ENCODE peak calls at places on chromosomes 6 and 20, in five cellular contexts. M, O, G, P and Q are unnamed samples.
A peak's percentile ranks its signal among the peaks of the same experiment; 100 is the strongest.

GRCh38 chr6:15796130-15796766 is 133.4 kb upstream of the DTNBP1 start:
- DNase-seq in P (no peak), M (peak; percentile 49), O (no peak), G (no peak), Q (no peak)

GRCh38 chr20:8492182-8492581 is 360.1 kb downstream of the PLCB1 start:
- DNase-seq in P (no peak), O (no peak), M (no peak), G (no peak), Q (no peak)

GRCh38 chr6:98118357-98119045 is 715.9 kb upstream of the POU3F2 start:
- DNase-seq in O (no peak), P (no peak), M (no peak), G (no peak), Q (peak; percentile 31)

GRCh38 chr6:151225919-151226318 is 13.8 kb upstream of the AKAP12 start:
- DNase-seq in P (no peak), G (no peak), M (no peak), O (no peak), Q (no peak)

GRCh38 chr6:121856296-121856695 is 420.9 kb downstream of the GJA1 start:
- DNase-seq in O (no peak), P (no peak), M (no peak), G (no peak), Q (no peak)

GRCh38 chr6:15464211-15464725 is 198.6 kb downstream of the DTNBP1 start:
- DNase-seq in P (peak; percentile 48), O (no peak), G (no peak), M (peak; percentile 34), Q (peak; percentile 77)

GRCh38 chr6:117840541-117840983 is 66.5 kb upstream of the SLC35F1 start:
- DNase-seq in P (no peak), O (peak; percentile 11), M (no peak), G (no peak), Q (peak; percentile 84)

GRCh38 chr6:2576499-2576898 is 174.2 kb downstream of the MYLK4 start:
- DNase-seq in M (no peak), O (no peak), G (no peak), P (no peak), Q (no peak)

GRCh38 chr20:38935285-38935684 is 9.1 kb downstream of the FAM83D start:
- DNase-seq in G (no peak), M (no peak), O (no peak), P (no peak), Q (no peak)

GRCh38 chr6:108174371-108175175 is 8.8 kb downstream of the NR2E1 start:
- DNase-seq in G (no peak), O (no peak), M (no peak), P (no peak), Q (peak; percentile 91)

GRCh38 chr6:69155467-69155866 is 520.4 kb downstream of the ADGRB3 start:
- DNase-seq in M (no peak), O (no peak), P (no peak), G (no peak), Q (no peak)

GRCh38 chr20:35952480-35953410 is 1.6 kb downstream of the SCAND1 start:
- DNase-seq in M (no peak), O (no peak), G (no peak), P (no peak), Q (peak; percentile 21)

GRCh38 chr20:63326314-63327228 is 33.6 kb downstream of the COL20A1 start:
- DNase-seq in M (peak; percentile 9), O (no peak), P (no peak), G (no peak), Q (no peak)

GRCh38 chr6:156794963-156795362 is 17.8 kb downstream of the ARID1B start:
- DNase-seq in O (no peak), M (no peak), G (no peak), P (no peak), Q (no peak)

GRCh38 chr20:48463916-48464315 is 363.9 kb downstream of the PREX1 start:
- DNase-seq in M (no peak), G (no peak), P (no peak), O (no peak), Q (no peak)